ENCODE peak calls at places on chromosomes 11 and 22, in four cellular contexts. Z is H1, J is NT2/D1, P is K562. N is an unnamed sample.

GRCh38 chr11:122796128-122796717 is 42.1 kb upstream of the CRTAM start:
- DNase-seq in Z (no peak), J (no peak), P (peak; percentile 37), N (peak; percentile 9)

GRCh38 chr22:23533771-23534191 is 46.3 kb downstream of the IGLL1 start:
- DNase-seq in Z (no peak), J (no peak), P (peak; percentile 74), N (no peak)

GRCh38 chr11:62922653-62923371 is 1.6 kb upstream of the CHRM1 start:
- DNase-seq in Z (no peak), J (no peak), P (peak; percentile 76), N (no peak)

GRCh38 chr11:76190376-76190775 is 15.9 kb downstream of the WNT11 start:
- DNase-seq in Z (no peak), J (no peak), P (no peak), N (no peak)

GRCh38 chr11:75198278-75198948 is 42.2 kb upstream of the TPBGL start:
- DNase-seq in Z (no peak), J (no peak), P (no peak), N (no peak)

GRCh38 chr11:66188580-66188979 is 79.9 kb upstream of the RAB1B start:
- DNase-seq in Z (no peak), J (no peak), P (peak; percentile 31), N (no peak)

GRCh38 chr11:107991868-107992414 is 16.8 kb upstream of the CUL5 start:
- DNase-seq in Z (peak; percentile 50), J (peak; percentile 74), P (no peak), N (no peak)

GRCh38 chr11:57131080-57131790 is 50.5 kb upstream of the LRRC55 start:
- DNase-seq in Z (peak; percentile 38), J (peak; percentile 67), P (peak; percentile 68), N (peak; percentile 5)

GRCh38 chr11:8541448-8541847 is 52.6 kb downstream of the STK33 start:
- DNase-seq in Z (no peak), J (no peak), P (no peak), N (no peak)

GRCh38 chr11:10395196-10395897 is 59.7 kb upstream of the AMPD3 start:
- DNase-seq in Z (no peak), J (no peak), P (no peak), N (no peak)

GRCh38 chr11:32706985-32707736 is 87.3 kb downstream of the CCDC73 start:
- DNase-seq in Z (no peak), J (no peak), P (no peak), N (peak; percentile 37)

GRCh38 chr22:31400023-31400397 is 606 bp downstream of the DRG1 start:
- DNase-seq in Z (no peak), J (no peak), P (no peak), N (no peak)

GRCh38 chr11:19218801-19219460 is 17.1 kb upstream of the CSRP3 start:
- DNase-seq in Z (no peak), J (no peak), P (peak; percentile 31), N (no peak)

GRCh38 chr11:44286268-44286880 is 23.6 kb downstream of the ALX4 start:
- DNase-seq in Z (no peak), J (peak; percentile 93), P (peak; percentile 86), N (peak; percentile 35)

GRCh38 chr11:101553891-101554292 is 29.9 kb downstream of the TRPC6 start:
- DNase-seq in Z (no peak), J (no peak), P (no peak), N (no peak)

GRCh38 chr22:20298803-20299735 is 20.8 kb downstream of the DGCR6L start:
- DNase-seq in Z (peak; percentile 46), J (peak; percentile 18), P (peak; percentile 99), N (peak; percentile 20)

GRCh38 chr22:32701021-32701420 is 100.5 kb upstream of the TIMP3 start:
- DNase-seq in Z (no peak), J (no peak), P (no peak), N (no peak)

GRCh38 chr11:72263363-72263762 is 19.4 kb upstream of the PHOX2A start:
- DNase-seq in Z (no peak), J (no peak), P (peak; percentile 60), N (no peak)

GRCh38 chr11:94654201-94654600 is 87.0 kb downstream of the PIWIL4 start:
- DNase-seq in Z (no peak), J (no peak), P (no peak), N (no peak)

GRCh38 chr11:113394919-113395318 is 7.3 kb downstream of the ANKK1 start:
- DNase-seq in Z (no peak), J (no peak), P (no peak), N (no peak)

GRCh38 chr11:1271002-1271401 is 38.4 kb downstream of the TOLLIP start:
- DNase-seq in Z (no peak), J (no peak), P (peak; percentile 29), N (no peak)

GRCh38 chr22:29470159-29470855 is 9.7 kb upstream of the NEFH start:
- DNase-seq in Z (peak; percentile 81), J (peak; percentile 50), P (peak; percentile 78), N (peak; percentile 26)

GRCh38 chr22:46684706-46685105 is 53.3 kb downstream of the CERK start:
- DNase-seq in Z (no peak), J (no peak), P (no peak), N (no peak)

GRCh38 chr11:115500547-115501503 is 3.4 kb downstream of the CADM1 start:
- DNase-seq in Z (no peak), J (no peak), P (no peak), N (peak; percentile 94)

GRCh38 chr11:124961972-124962609 is 8.1 kb downstream of the CCDC15 start:
- DNase-seq in Z (no peak), J (peak; percentile 47), P (peak; percentile 77), N (peak; percentile 78)

GRCh38 chr11:69073445-69073844 is 24.7 kb downstream of the TPCN2 start:
- DNase-seq in Z (no peak), J (no peak), P (peak; percentile 69), N (no peak)

GRCh38 chr22:35375031-35375430 is 5.9 kb upstream of the HMOX1 start:
- DNase-seq in Z (no peak), J (no peak), P (no peak), N (no peak)

GRCh38 chr11:36508743-36509142 is 1.3 kb downstream of the TRAF6 start:
- DNase-seq in Z (no peak), J (no peak), P (peak; percentile 18), N (no peak)

GRCh38 chr11:76048763-76049162 is 157.5 kb downstream of the WNT11 start:
- DNase-seq in Z (no peak), J (peak; percentile 18), P (peak; percentile 54), N (no peak)

GRCh38 chr11:118176400-118177134 is at the start of gene SCN2B:
- DNase-seq in Z (no peak), J (no peak), P (no peak), N (no peak)

GRCh38 chr11:96213500-96213899 is 129.5 kb downstream of the MAML2 start:
- DNase-seq in Z (no peak), J (no peak), P (peak; percentile 63), N (no peak)

GRCh38 chr11:11843233-11843632 is 1.5 kb downstream of the USP47 start:
- DNase-seq in Z (no peak), J (no peak), P (peak; percentile 69), N (peak; percentile 58)

GRCh38 chr11:9053631-9054030 is 37.8 kb downstream of the SCUBE2 start:
- DNase-seq in Z (no peak), J (no peak), P (no peak), N (no peak)

GRCh38 chr11:32426819-32427615 is 8.3 kb downstream of the WT1 start:
- DNase-seq in Z (no peak), J (no peak), P (peak; percentile 83), N (no peak)

GRCh38 chr11:35146711-35147110 is 7.7 kb downstream of the CD44 start:
- DNase-seq in Z (no peak), J (no peak), P (no peak), N (no peak)

GRCh38 chr11:35147273-35147672 is 8.3 kb downstream of the CD44 start:
- DNase-seq in Z (no peak), J (no peak), P (no peak), N (no peak)

GRCh38 chr11:35144811-35145210 is 5.8 kb downstream of the CD44 start:
- DNase-seq in Z (no peak), J (no peak), P (no peak), N (no peak)

GRCh38 chr11:35145249-35145648 is 6.3 kb downstream of the CD44 start:
- DNase-seq in Z (no peak), J (no peak), P (peak; percentile 17), N (no peak)

DNA sequence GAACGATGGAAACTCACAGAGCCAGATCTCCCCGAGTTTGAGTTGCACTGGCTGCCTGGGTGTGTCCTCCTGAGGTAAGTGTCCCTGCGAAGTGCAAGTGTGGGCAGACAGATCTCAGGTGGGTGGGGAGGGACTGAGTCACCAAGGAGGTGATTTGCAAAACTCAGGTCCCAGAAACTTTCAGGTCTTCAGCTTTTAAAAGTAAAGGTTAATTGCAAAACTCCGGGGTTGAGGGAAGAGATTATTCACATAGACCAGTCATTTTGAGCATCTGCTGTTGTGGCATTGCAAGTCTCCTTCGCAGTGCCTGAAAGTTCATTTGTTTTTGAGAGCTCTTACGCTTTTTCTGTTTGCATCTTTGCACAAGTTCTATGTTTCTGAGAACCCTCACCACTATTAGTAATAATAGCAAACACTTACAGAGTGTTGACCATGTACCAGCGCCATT is 7.1 kb downstream of the CD44 start:
- DNase-seq in Z (no peak), J (no peak), P (no peak), N (no peak)
- TF ChIP-seq ZNF274 in Z (no peak), J (no peak), P (no peak), N (no peak)

DNA sequence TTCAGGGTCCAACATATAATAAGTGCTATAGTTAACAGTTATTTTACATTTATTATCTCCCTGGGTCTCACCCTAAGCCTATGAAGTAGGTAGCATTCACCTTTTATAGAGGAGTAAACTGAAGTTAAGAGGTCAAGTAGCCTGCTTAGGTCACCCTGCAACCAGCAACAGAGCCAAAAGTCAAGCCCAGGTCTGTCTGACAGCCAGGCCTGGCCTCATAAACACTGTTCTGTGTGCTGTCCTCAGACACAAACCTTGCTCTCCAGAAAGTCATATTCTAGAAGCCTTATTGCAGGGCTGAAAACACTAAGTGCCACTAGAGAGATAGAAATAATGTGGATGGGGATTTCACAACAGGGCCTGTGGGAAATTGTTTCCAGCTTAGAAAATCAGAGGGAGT is 59.3 kb downstream of the BDNF start:
- DNase-seq in Z (no peak), J (no peak), P (no peak), N (no peak)
- TF ChIP-seq ZNF274 in Z (no peak), J (no peak), P (no peak), N (no peak)

DNA sequence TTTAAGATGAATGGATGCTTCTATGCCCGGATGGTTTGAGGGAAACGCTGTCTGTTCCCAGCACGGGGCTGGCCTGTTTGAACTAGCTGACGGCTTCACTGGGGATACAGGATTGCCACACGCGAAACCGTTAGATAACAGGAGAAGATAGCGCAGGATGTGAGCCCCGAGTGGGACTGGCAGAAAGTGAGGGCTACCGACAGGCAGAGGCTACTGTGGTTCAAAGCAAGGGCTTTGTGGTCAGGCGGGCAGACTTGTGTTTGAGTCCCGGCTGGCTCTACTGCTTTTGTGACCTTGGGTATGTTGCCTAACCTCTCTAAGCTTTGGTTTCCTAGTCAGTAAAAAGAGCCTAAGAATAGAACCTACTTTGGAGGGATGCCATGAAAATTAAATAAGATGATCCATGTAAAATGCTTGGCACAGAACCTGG is 2.8 kb upstream of the OAF start:
- DNase-seq in Z (no peak), J (no peak), P (no peak), N (peak; percentile 95)
- TF ChIP-seq ZNF274 in Z (no peak), J (no peak), P (no peak), N (no peak)

DNA sequence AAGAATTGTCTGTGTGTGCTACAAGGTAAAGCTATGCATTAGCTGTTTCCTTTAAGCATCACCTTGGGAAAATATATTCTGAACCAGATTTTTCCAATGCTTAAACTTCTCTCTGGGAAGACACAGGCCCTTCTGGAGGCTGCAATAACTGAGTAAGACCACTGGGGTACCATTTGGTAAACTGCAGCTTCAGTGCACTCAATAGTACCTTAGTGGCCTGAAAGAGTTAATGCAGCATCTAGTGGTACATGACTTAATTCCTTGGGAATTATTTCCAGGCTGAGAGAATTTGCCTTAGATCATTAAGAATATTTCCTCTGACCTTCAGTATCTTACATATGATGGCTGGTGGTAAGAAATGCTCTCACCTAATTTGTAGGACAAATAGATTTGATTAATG is 727.4 kb downstream of the DLG2 start:
- DNase-seq in Z (no peak), J (peak; percentile 35), P (no peak), N (peak; percentile 10)
- TF ChIP-seq ZNF274 in Z (no peak), J (no peak), P (no peak), N (no peak)